ENCODE peak calls at places on chromosomes 16 and 17, in eight cellular contexts. One of them, this sample, is unnamed.

GRCh38 chr16:55116165-55116894 is 185.7 kb downstream of the IRX5 start:
- DNase-seq in A549: no peak
- DNase-seq in stomach: no peak
- DNase-seq in ovary: no peak
- DNase-seq in prostate gland: no peak
- DNase-seq in IMR-90: peak; percentile 68
- DNase-seq in tibial nerve: no peak
- DNase-seq in heart left ventricle: no peak
- DNase-seq in this sample: no peak

GRCh38 chr17:4536742-4537411 is 18.3 kb downstream of the MYBBP1A start:
- DNase-seq in A549: no peak
- DNase-seq in stomach: no peak
- DNase-seq in ovary: no peak
- DNase-seq in prostate gland: no peak
- DNase-seq in IMR-90: peak; percentile 7
- DNase-seq in tibial nerve: no peak
- DNase-seq in heart left ventricle: no peak
- DNase-seq in this sample: no peak

GRCh38 chr16:49700222-49700927 is 155.5 kb downstream of the ZNF423 start:
- DNase-seq in A549: no peak
- DNase-seq in stomach: no peak
- DNase-seq in ovary: peak; percentile 72
- DNase-seq in prostate gland: no peak
- DNase-seq in IMR-90: no peak
- DNase-seq in tibial nerve: peak; percentile 25
- DNase-seq in heart left ventricle: peak; percentile 32
- DNase-seq in this sample: no peak

GRCh38 chr17:39152134-39152884 is 872 bp upstream of the PLXDC1 start:
- DNase-seq in A549: no peak
- DNase-seq in stomach: no peak
- DNase-seq in ovary: peak; percentile 55
- DNase-seq in prostate gland: no peak
- DNase-seq in IMR-90: no peak
- DNase-seq in tibial nerve: peak; percentile 41
- DNase-seq in heart left ventricle: peak; percentile 56
- DNase-seq in this sample: no peak

GRCh38 chr16:66961065-66961744 is at the start of gene CES3:
- DNase-seq in A549: peak; percentile 85
- DNase-seq in stomach: peak; percentile 71
- DNase-seq in ovary: no peak
- DNase-seq in prostate gland: no peak
- DNase-seq in IMR-90: peak; percentile 58
- DNase-seq in tibial nerve: peak; percentile 21
- DNase-seq in heart left ventricle: no peak
- DNase-seq in this sample: no peak

GRCh38 chr17:35879748-35880654 is at the start of gene CCL5:
- DNase-seq in A549: no peak
- DNase-seq in stomach: no peak
- DNase-seq in ovary: no peak
- DNase-seq in prostate gland: no peak
- DNase-seq in IMR-90: peak; percentile 13
- DNase-seq in tibial nerve: no peak
- DNase-seq in heart left ventricle: no peak
- DNase-seq in this sample: peak; percentile 82

GRCh38 chr17:42809250-42809649 is 10.6 kb downstream of the CNTD1 start:
- DNase-seq in A549: peak; percentile 27
- DNase-seq in stomach: no peak
- DNase-seq in ovary: peak; percentile 65
- DNase-seq in prostate gland: no peak
- DNase-seq in IMR-90: peak; percentile 93
- DNase-seq in tibial nerve: peak; percentile 58
- DNase-seq in heart left ventricle: no peak
- DNase-seq in this sample: no peak

GRCh38 chr16:23081675-23082119 is 67.6 kb downstream of the USP31 start:
- DNase-seq in A549: peak; percentile 83
- DNase-seq in stomach: no peak
- DNase-seq in ovary: no peak
- DNase-seq in prostate gland: no peak
- DNase-seq in IMR-90: peak; percentile 35
- DNase-seq in tibial nerve: no peak
- DNase-seq in heart left ventricle: no peak
- DNase-seq in this sample: no peak

GRCh38 chr16:66590322-66590721 is 11.1 kb downstream of the CMTM2 start:
- DNase-seq in A549: no peak
- DNase-seq in stomach: no peak
- DNase-seq in ovary: no peak
- DNase-seq in prostate gland: no peak
- DNase-seq in IMR-90: no peak
- DNase-seq in tibial nerve: no peak
- DNase-seq in heart left ventricle: no peak
- DNase-seq in this sample: no peak

GRCh38 chr16:19330801-19331484 is 45.4 kb downstream of the CLEC19A start:
- DNase-seq in A549: peak; percentile 67
- DNase-seq in stomach: peak; percentile 78
- DNase-seq in ovary: no peak
- DNase-seq in prostate gland: peak; percentile 48
- DNase-seq in IMR-90: peak; percentile 33
- DNase-seq in tibial nerve: no peak
- DNase-seq in heart left ventricle: no peak
- DNase-seq in this sample: no peak

GRCh38 chr16:69131167-69131748 is 1.1 kb downstream of the CHTF8 start:
- DNase-seq in A549: peak; percentile 39
- DNase-seq in stomach: no peak
- DNase-seq in ovary: no peak
- DNase-seq in prostate gland: no peak
- DNase-seq in IMR-90: peak; percentile 24
- DNase-seq in tibial nerve: no peak
- DNase-seq in heart left ventricle: no peak
- DNase-seq in this sample: peak; percentile 65

GRCh38 chr17:62882284-62882683 is 74.2 kb upstream of the MARCHF10 start:
- DNase-seq in A549: no peak
- DNase-seq in stomach: no peak
- DNase-seq in ovary: no peak
- DNase-seq in prostate gland: no peak
- DNase-seq in IMR-90: no peak
- DNase-seq in tibial nerve: peak; percentile 10
- DNase-seq in heart left ventricle: no peak
- DNase-seq in this sample: no peak

GRCh38 chr16:80526418-80527061 is 14.3 kb upstream of the DYNLRB2 start:
- DNase-seq in A549: peak; percentile 62
- DNase-seq in stomach: peak; percentile 48
- DNase-seq in ovary: peak; percentile 40
- DNase-seq in prostate gland: peak; percentile 50
- DNase-seq in IMR-90: peak; percentile 55
- DNase-seq in tibial nerve: peak; percentile 23
- DNase-seq in heart left ventricle: peak; percentile 31
- DNase-seq in this sample: no peak

GRCh38 chr17:69728816-69729215 is 314.3 kb downstream of the MAP2K6 start:
- DNase-seq in A549: no peak
- DNase-seq in stomach: no peak
- DNase-seq in ovary: no peak
- DNase-seq in prostate gland: no peak
- DNase-seq in IMR-90: no peak
- DNase-seq in tibial nerve: no peak
- DNase-seq in heart left ventricle: no peak
- DNase-seq in this sample: no peak

GRCh38 chr17:19404264-19404663 is 6.8 kb upstream of the RNF112 start:
- DNase-seq in A549: no peak
- DNase-seq in stomach: no peak
- DNase-seq in ovary: no peak
- DNase-seq in prostate gland: no peak
- DNase-seq in IMR-90: no peak
- DNase-seq in tibial nerve: no peak
- DNase-seq in heart left ventricle: no peak
- DNase-seq in this sample: no peak

GRCh38 chr16:73054131-73054496 is 6.2 kb upstream of the ZFHX3 start:
- DNase-seq in A549: peak; percentile 62
- DNase-seq in stomach: no peak
- DNase-seq in ovary: no peak
- DNase-seq in prostate gland: no peak
- DNase-seq in IMR-90: no peak
- DNase-seq in tibial nerve: no peak
- DNase-seq in heart left ventricle: no peak
- DNase-seq in this sample: no peak

GRCh38 chr16:54447606-54448440 is 161.2 kb upstream of the IRX3 start:
- DNase-seq in A549: peak; percentile 49
- DNase-seq in stomach: no peak
- DNase-seq in ovary: no peak
- DNase-seq in prostate gland: no peak
- DNase-seq in IMR-90: peak; percentile 54
- DNase-seq in tibial nerve: no peak
- DNase-seq in heart left ventricle: no peak
- DNase-seq in this sample: no peak

GRCh38 chr17:59696682-59697277 is 10.4 kb downstream of the PTRH2 start:
- DNase-seq in A549: no peak
- DNase-seq in stomach: no peak
- DNase-seq in ovary: no peak
- DNase-seq in prostate gland: no peak
- DNase-seq in IMR-90: no peak
- DNase-seq in tibial nerve: no peak
- DNase-seq in heart left ventricle: no peak
- DNase-seq in this sample: no peak
- TF ChIP-seq POLR2A in A549: no peak
- TF ChIP-seq POLR2A in stomach: no peak
- TF ChIP-seq POLR2A in ovary: no peak
- TF ChIP-seq POLR2A in prostate gland: no peak
- TF ChIP-seq POLR2A in IMR-90: no peak
- TF ChIP-seq POLR2A in tibial nerve: no peak
- TF ChIP-seq POLR2A in heart left ventricle: no peak
- TF ChIP-seq POLR2A in this sample: no peak

GRCh38 chr16:30369091-30369937 is 980 bp downstream of the TBC1D10B start:
- DNase-seq in A549: no peak
- DNase-seq in stomach: no peak
- DNase-seq in ovary: peak; percentile 59
- DNase-seq in prostate gland: no peak
- DNase-seq in IMR-90: no peak
- DNase-seq in tibial nerve: no peak
- DNase-seq in heart left ventricle: no peak
- DNase-seq in this sample: peak; percentile 91
- H3K4me1 ChIP-seq in A549: peaks cover 20% of the 10 kb centered on the region
- H3K4me1 ChIP-seq in stomach: peaks cover 55% of the 10 kb centered on the region
- H3K4me1 ChIP-seq in ovary: peaks cover 6% of the 10 kb centered on the region
- H3K4me1 ChIP-seq in prostate gland: peaks cover 19% of the 10 kb centered on the region
- H3K4me1 ChIP-seq in IMR-90: peaks cover 3% of the 10 kb centered on the region
- H3K4me1 ChIP-seq in tibial nerve: peaks cover 56% of the 10 kb centered on the region
- H3K4me1 ChIP-seq in heart left ventricle: peaks cover 48% of the 10 kb centered on the region
- H3K4me1 ChIP-seq in this sample: peaks cover 51% of the 10 kb centered on the region

DNA sequence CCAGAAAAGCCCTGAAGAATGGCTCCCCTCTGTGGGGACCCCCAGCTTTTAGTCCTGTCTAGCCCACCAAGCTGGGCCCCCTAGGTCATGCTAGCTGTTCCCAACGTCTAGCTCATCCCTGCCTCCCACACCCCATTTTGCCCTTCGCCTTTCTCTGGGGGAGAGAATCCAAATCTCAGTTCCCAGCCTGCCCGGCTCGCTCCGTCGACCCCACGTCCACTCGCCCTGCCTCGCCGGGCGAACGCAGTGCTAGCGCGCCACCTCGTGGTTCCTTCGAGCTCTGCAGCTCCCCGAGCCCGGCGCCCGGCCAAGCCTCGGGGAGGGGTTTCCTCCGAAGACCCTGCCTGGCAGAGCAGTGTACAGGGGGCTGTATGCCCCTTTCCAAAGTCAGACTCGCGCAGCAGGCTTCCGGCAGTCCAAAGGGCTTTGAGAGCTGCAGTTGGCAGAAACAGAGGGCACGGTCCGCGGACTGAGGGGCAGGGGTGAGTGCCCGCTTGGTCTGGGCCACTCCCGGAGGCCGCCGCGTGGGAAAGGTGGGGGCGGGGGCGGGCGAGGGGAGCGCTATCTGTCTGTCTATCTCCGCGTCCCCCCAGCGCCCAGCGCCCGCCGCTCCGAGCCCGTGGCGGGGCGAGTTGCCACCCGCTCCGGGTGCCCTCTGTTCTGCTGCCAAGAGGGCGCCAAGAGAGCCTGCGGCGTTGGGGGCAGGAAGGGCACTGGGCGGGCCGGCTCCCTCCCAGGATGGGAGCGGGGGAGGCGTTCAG is 1.7 kb upstream of the DLX3 start:
- DNase-seq in A549: peak; percentile 44
- DNase-seq in stomach: peak; percentile 59
- DNase-seq in ovary: peak; percentile 64
- DNase-seq in prostate gland: peak; percentile 33
- DNase-seq in IMR-90: peak; percentile 12
- DNase-seq in tibial nerve: peak; percentile 28
- DNase-seq in heart left ventricle: peak; percentile 34
- DNase-seq in this sample: peak; percentile 91
- H3K4me3 ChIP-seq in A549: peak overlapping the region; percentile 62
- H3K4me3 ChIP-seq in stomach: peak overlapping the region; percentile 36
- H3K4me3 ChIP-seq in ovary: peak overlapping the region; percentile 3
- H3K4me3 ChIP-seq in prostate gland: peak overlapping the region; percentile 31
- H3K4me3 ChIP-seq in IMR-90: peak overlapping the region; percentile 30
- H3K4me3 ChIP-seq in tibial nerve: peak overlapping the region; percentile 36
- H3K4me3 ChIP-seq in heart left ventricle: peak overlapping the region; percentile 55
- H3K4me3 ChIP-seq in this sample: peak overlapping the region; percentile 25

GRCh38 chr16:4684763-4685162 is 8.6 kb upstream of the NUDT16L1 start:
- DNase-seq in A549: no peak
- DNase-seq in stomach: no peak
- DNase-seq in ovary: no peak
- DNase-seq in prostate gland: no peak
- DNase-seq in IMR-90: no peak
- DNase-seq in tibial nerve: no peak
- DNase-seq in heart left ventricle: no peak
- DNase-seq in this sample: peak; percentile 70

GRCh38 chr16:4686497-4687210 is 6.7 kb upstream of the NUDT16L1 start:
- DNase-seq in A549: no peak
- DNase-seq in stomach: no peak
- DNase-seq in ovary: no peak
- DNase-seq in prostate gland: no peak
- DNase-seq in IMR-90: no peak
- DNase-seq in tibial nerve: no peak
- DNase-seq in heart left ventricle: no peak
- DNase-seq in this sample: peak; percentile 70

GRCh38 chr16:4687416-4687815 is 5.9 kb upstream of the NUDT16L1 start:
- DNase-seq in A549: no peak
- DNase-seq in stomach: no peak
- DNase-seq in ovary: no peak
- DNase-seq in prostate gland: no peak
- DNase-seq in IMR-90: no peak
- DNase-seq in tibial nerve: no peak
- DNase-seq in heart left ventricle: no peak
- DNase-seq in this sample: no peak

GRCh38 chr16:4685292-4685691 is 8.1 kb upstream of the NUDT16L1 start:
- DNase-seq in A549: no peak
- DNase-seq in stomach: no peak
- DNase-seq in ovary: no peak
- DNase-seq in prostate gland: no peak
- DNase-seq in IMR-90: no peak
- DNase-seq in tibial nerve: no peak
- DNase-seq in heart left ventricle: no peak
- DNase-seq in this sample: peak; percentile 73

GRCh38 chr16:4685776-4686496 is 7.4 kb upstream of the NUDT16L1 start:
- DNase-seq in A549: no peak
- DNase-seq in stomach: no peak
- DNase-seq in ovary: no peak
- DNase-seq in prostate gland: no peak
- DNase-seq in IMR-90: no peak
- DNase-seq in tibial nerve: no peak
- DNase-seq in heart left ventricle: no peak
- DNase-seq in this sample: peak; percentile 70
- TF ChIP-seq POLR2A in A549: no peak
- TF ChIP-seq POLR2A in stomach: no peak
- TF ChIP-seq POLR2A in ovary: no peak
- TF ChIP-seq POLR2A in prostate gland: no peak
- TF ChIP-seq POLR2A in IMR-90: no peak
- TF ChIP-seq POLR2A in tibial nerve: no peak
- TF ChIP-seq POLR2A in heart left ventricle: no peak
- TF ChIP-seq POLR2A in this sample: no peak